ENCODE peak calls at places on chromosomes 16 and 17, in six cellular contexts. I is iPS DF 6.9; E is mucosa of descending colon; Q is CD8-positive, alpha-beta T cell; V is heart left ventricle; T is lower leg skin. Z is an unnamed sample.

GRCh38 chr16:24309222-24309905 is 53.2 kb downstream of the CACNG3 start:
- DNase-seq in V (no peak), Q (no peak), I (no peak), T (no peak), E (no peak), Z (no peak)

GRCh38 chr17:55454906-55455474 is 33.4 kb upstream of the MMD start:
- DNase-seq in T (no peak), E (no peak), I (no peak), V (no peak), Q (no peak), Z (no peak)

GRCh38 chr17:27651411-27652345 is 20.7 kb downstream of the LGALS9 start:
- DNase-seq in Q (peak; percentile 69), V (no peak), T (peak; percentile 78), I (peak; percentile 27), E (peak; percentile 87), Z (peak; percentile 69)

GRCh38 chr16:22638393-22639206 is 127.9 kb downstream of the NPIPB5 start:
- DNase-seq in Q (no peak), V (no peak), E (no peak), I (no peak), T (peak; percentile 48), Z (no peak)

GRCh38 chr16:80167657-80168056 is 373.1 kb upstream of the DYNLRB2 start:
- DNase-seq in E (no peak), V (no peak), Q (no peak), T (no peak), I (no peak), Z (no peak)

GRCh38 chr16:10949424-10949970 is 5.1 kb downstream of the CLEC16A start:
- DNase-seq in I (no peak), T (no peak), E (no peak), Q (peak; percentile 34), V (no peak), Z (no peak)

GRCh38 chr16:66273644-66274334 is 92.7 kb upstream of the CDH5 start:
- DNase-seq in T (no peak), I (no peak), V (no peak), Q (no peak), E (no peak), Z (no peak)

GRCh38 chr16:2072926-2073325 is 25.1 kb downstream of the TSC2 start:
- DNase-seq in E (no peak), V (no peak), I (no peak), Q (no peak), T (no peak), Z (no peak)

GRCh38 chr17:12996941-12997340 is 20.9 kb downstream of the ELAC2 start:
- DNase-seq in I (no peak), V (no peak), Q (no peak), E (no peak), T (no peak), Z (no peak)

GRCh38 chr17:39461911-39462641 is 790 bp downstream of the CDK12 start:
- DNase-seq in Q (no peak), V (no peak), I (no peak), E (no peak), T (peak; percentile 27), Z (peak; percentile 16)

GRCh38 chr17:28367641-28368305 is 2.3 kb downstream of the VTN start:
- DNase-seq in V (no peak), I (no peak), E (no peak), Q (no peak), T (no peak), Z (no peak)

GRCh38 chr17:80068301-80069160 is 32.1 kb downstream of the CCDC40 start:
- DNase-seq in Q (no peak), T (no peak), I (no peak), E (no peak), V (no peak), Z (peak; percentile 58)

GRCh38 chr17:72462396-72462795 is 341.6 kb downstream of the SOX9 start:
- DNase-seq in V (no peak), T (no peak), E (no peak), I (no peak), Q (no peak), Z (no peak)

GRCh38 chr17:52536466-52536865 is 378.0 kb upstream of the CA10 start:
- DNase-seq in T (no peak), Q (no peak), V (peak; percentile 40), I (no peak), E (no peak), Z (peak; percentile 59)

GRCh38 chr17:17710728-17711541 is 29.7 kb downstream of the RAI1 start:
- DNase-seq in Q (no peak), E (peak; percentile 73), T (no peak), V (no peak), I (no peak), Z (no peak)
- H3K4me3 ChIP-seq in Q (no peak overlapping the region), E (no peak overlapping the region), T (no peak overlapping the region), V (no peak overlapping the region), I (no peak overlapping the region), Z (no peak overlapping the region)

GRCh38 chr16:67539691-67540635 is 11.3 kb downstream of the RIPOR1 start:
- DNase-seq in I (no peak), T (no peak), E (no peak), Q (no peak), V (peak; percentile 33), Z (no peak)

GRCh38 chr16:67537636-67538591 is 9.3 kb downstream of the RIPOR1 start:
- DNase-seq in E (peak; percentile 58), Q (peak; percentile 60), I (no peak), T (no peak), V (peak; percentile 88), Z (peak; percentile 73)

GRCh38 chr16:67538666-67539101 is 10.1 kb downstream of the RIPOR1 start:
- DNase-seq in T (no peak), E (no peak), Q (no peak), V (peak; percentile 57), I (no peak), Z (peak; percentile 51)

GRCh38 chr16:67540756-67541155 is 12.1 kb downstream of the RIPOR1 start:
- DNase-seq in T (no peak), E (no peak), V (no peak), I (no peak), Q (no peak), Z (no peak)

DNA sequence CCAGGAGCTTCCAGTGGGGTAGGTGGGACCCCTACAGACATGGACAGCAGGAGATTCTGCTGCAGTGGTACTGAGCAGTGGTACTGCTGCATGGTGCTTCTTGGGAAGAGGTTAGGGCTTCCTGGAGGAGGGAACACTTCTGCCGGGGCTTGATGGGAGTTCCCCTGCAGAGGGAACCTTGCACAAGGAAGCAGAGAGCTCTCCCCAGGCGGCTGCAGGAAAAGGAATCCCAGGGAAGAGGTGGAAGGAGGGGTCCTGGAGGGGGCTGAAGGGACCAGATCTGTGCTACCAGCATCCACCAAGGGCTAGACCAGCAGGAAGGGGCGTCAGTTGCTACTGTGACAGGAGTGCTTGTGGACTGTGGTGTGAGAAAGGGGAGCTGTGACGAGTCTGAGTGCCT is 10.6 kb downstream of the RIPOR1 start:
- DNase-seq in Q (no peak), V (no peak), T (no peak), I (no peak), E (no peak), Z (no peak)
- H3K4me3 ChIP-seq in Q (no peak overlapping the region), V (peak overlapping the region; percentile 87), T (no peak overlapping the region), I (no peak overlapping the region), E (no peak overlapping the region), Z (peak overlapping the region; percentile 84)

GRCh38 chr16:642189-643049 is 791 bp downstream of the MCRIP2 start:
- DNase-seq in T (no peak), Q (no peak), I (no peak), V (no peak), E (peak; percentile 84), Z (peak; percentile 69)

GRCh38 chr16:643050-643368 is 1.4 kb downstream of the MCRIP2 start:
- DNase-seq in Q (no peak), E (peak; percentile 37), V (no peak), I (no peak), T (no peak), Z (no peak)

GRCh38 chr16:641326-642188 is at the start of gene MCRIP2:
- DNase-seq in Q (peak; percentile 59), E (peak; percentile 92), V (peak; percentile 94), I (no peak), T (peak; percentile 62), Z (peak; percentile 89)

GRCh38 chr16:638836-639235 is 2.7 kb upstream of the METTL26 start:
- DNase-seq in T (no peak), V (no peak), I (no peak), Q (no peak), E (no peak), Z (no peak)

GRCh38 chr16:640614-641013 is 1.0 kb upstream of the MCRIP2 start:
- DNase-seq in V (no peak), T (no peak), Q (no peak), E (no peak), I (no peak), Z (no peak)
- H3K4me3 ChIP-seq in V (peak overlapping the region; percentile 76), T (no peak overlapping the region), Q (no peak overlapping the region), E (no peak overlapping the region), I (no peak overlapping the region), Z (no peak overlapping the region)

DNA sequence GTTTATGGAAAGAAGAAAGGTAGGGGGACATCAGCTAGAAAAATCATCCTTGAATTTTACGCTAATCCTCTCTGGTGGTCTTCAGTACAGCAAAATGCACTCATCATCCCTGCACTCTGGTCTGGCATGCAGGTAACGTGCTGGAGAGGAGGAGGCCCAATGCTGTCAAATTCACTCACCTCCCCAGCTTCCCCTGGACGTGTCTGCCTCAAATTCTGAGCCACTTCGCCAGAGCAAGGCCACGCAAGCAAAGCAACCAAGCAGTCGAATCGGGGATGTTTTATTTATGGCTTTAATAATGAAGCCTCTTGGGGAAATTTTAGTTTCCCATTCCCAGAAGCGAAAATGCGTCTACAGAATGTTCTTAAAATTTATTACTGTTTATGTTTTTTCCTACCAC is 74.8 kb downstream of the YPEL2 start:
- DNase-seq in T (no peak), E (no peak), V (no peak), Q (no peak), I (no peak), Z (no peak)
- H3K4me3 ChIP-seq in T (no peak overlapping the region), E (no peak overlapping the region), V (no peak overlapping the region), Q (no peak overlapping the region), I (no peak overlapping the region), Z (no peak overlapping the region)

DNA sequence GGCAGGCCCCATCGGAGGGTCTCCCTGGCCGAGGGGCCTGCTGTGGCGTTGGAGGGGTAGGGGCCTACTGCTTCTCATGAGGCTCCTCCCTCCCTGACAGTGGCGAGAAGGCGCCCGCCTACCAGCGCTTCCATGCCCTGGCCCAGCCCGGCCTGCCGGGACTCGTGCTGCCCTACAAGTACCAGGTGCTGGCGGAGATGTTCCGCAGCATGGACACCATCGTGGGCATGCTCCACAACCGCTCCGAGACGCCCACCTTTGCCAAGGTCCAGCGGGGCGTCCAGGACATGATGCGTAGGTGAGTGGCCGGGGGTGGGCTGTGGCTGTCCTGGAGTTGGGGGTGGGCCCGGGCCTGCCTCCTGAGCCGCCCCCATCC is 1.7 kb downstream of the CDT1 start:
- DNase-seq in V (peak; percentile 65), I (no peak), T (no peak), E (no peak), Q (no peak), Z (peak; percentile 53)
- H3K4me3 ChIP-seq in V (no peak overlapping the region), I (no peak overlapping the region), T (no peak overlapping the region), E (no peak overlapping the region), Q (no peak overlapping the region), Z (no peak overlapping the region)

Z was measured in psoas muscle.